ENCODE peak calls at places on chromosome 1, in nine cellular contexts. I, Q, Y, X, D, J, A, Z and W are unnamed samples.

GRCh38 chr1:226875641-226876295 is 5.4 kb downstream of the PSEN2 start:
- DNase-seq in Z (peak), Y (no peak), J (peak), I (peak), A (no peak), Q (no peak), D (peak), X (no peak), W (no peak)

GRCh38 chr1:155077346-155077745 is 1.3 kb upstream of the EFNA3 start:
- DNase-seq in D (no peak), Z (no peak), X (no peak), A (no peak), J (no peak), Q (no peak), I (no peak), Y (no peak), W (no peak)

GRCh38 chr1:36133484-36133883 is 8.5 kb upstream of the COL8A2 start:
- DNase-seq in A (peak), I (peak), J (peak), Q (no peak), Z (peak), D (peak), X (peak), Y (no peak), W (peak)

GRCh38 chr1:116553386-116554115 is 17.3 kb downstream of the CD58 start:
- DNase-seq in A (no peak), D (no peak), Z (no peak), Y (no peak), J (no peak), X (no peak), I (no peak), Q (no peak), W (no peak)

GRCh38 chr1:245475116-245475515 is 320.3 kb downstream of the KIF26B start:
- DNase-seq in J (no peak), Z (peak), I (no peak), A (peak), D (no peak), X (no peak), Y (no peak), Q (no peak), W (no peak)

GRCh38 chr1:3481836-3482589 is 27.5 kb downstream of the ARHGEF16 start:
- DNase-seq in A (peak), I (peak), Y (no peak), D (no peak), Z (peak), J (no peak), Q (no peak), X (no peak), W (no peak)

GRCh38 chr1:59025898-59026426 is 242.1 kb upstream of the JUN start:
- DNase-seq in D (no peak), J (no peak), A (peak), Y (no peak), Q (no peak), X (no peak), Z (no peak), I (no peak), W (no peak)

GRCh38 chr1:102572637-102573036 is 535.7 kb downstream of the COL11A1 start:
- DNase-seq in X (no peak), Z (no peak), J (no peak), Y (no peak), I (no peak), Q (no peak), D (no peak), A (no peak), W (no peak)

GRCh38 chr1:201262963-201263608 is 20.2 kb upstream of the PKP1 start:
- DNase-seq in J (no peak), Q (no peak), Z (no peak), D (no peak), Y (no peak), A (no peak), I (no peak), X (no peak), W (no peak)

GRCh38 chr1:115453666-115454065 is 115.6 kb upstream of the NGF start:
- DNase-seq in Y (no peak), Q (no peak), X (no peak), D (no peak), J (no peak), A (no peak), Z (no peak), I (no peak), W (no peak)

GRCh38 chr1:165389609-165390008 is 33.1 kb upstream of the LMX1A start:
- DNase-seq in A (no peak), Q (no peak), Y (no peak), X (no peak), I (no peak), Z (no peak), J (no peak), D (no peak), W (no peak)

GRCh38 chr1:111690306-111690617 is 48.9 kb downstream of the INKA2 start:
- DNase-seq in X (no peak), Y (no peak), A (peak), I (no peak), Z (peak), J (peak), D (peak), Q (no peak), W (peak)

GRCh38 chr1:203168991-203169390 is 6.6 kb downstream of the MYBPH start:
- DNase-seq in Q (no peak), Y (no peak), I (no peak), A (no peak), X (no peak), J (no peak), Z (no peak), D (no peak), W (no peak)

GRCh38 chr1:64874664-64875063 is 91.7 kb downstream of the JAK1 start:
- DNase-seq in I (no peak), D (no peak), A (no peak), X (no peak), Q (no peak), Y (no peak), J (no peak), Z (no peak), W (no peak)

GRCh38 chr1:94027735-94028515 is 93.0 kb downstream of the ABCA4 start:
- DNase-seq in Y (no peak), A (no peak), X (no peak), Z (no peak), D (no peak), Q (no peak), I (no peak), J (no peak), W (no peak)

GRCh38 chr1:60952566-60953215 is 129.7 kb upstream of the NFIA start:
- DNase-seq in Z (no peak), Y (no peak), D (no peak), I (no peak), X (no peak), Q (no peak), A (no peak), J (no peak), W (no peak)

GRCh38 chr1:147549526-147549925 is 8.2 kb downstream of the BCL9 start:
- DNase-seq in D (no peak), X (no peak), Z (no peak), J (no peak), Q (no peak), Y (no peak), A (no peak), I (no peak), W (no peak)

GRCh38 chr1:162475089-162475488 is 22.5 kb upstream of the UHMK1 start:
- DNase-seq in Y (no peak), D (no peak), J (no peak), Z (no peak), I (no peak), A (no peak), X (no peak), Q (no peak), W (no peak)

GRCh38 chr1:12640958-12641272 is 3.0 kb upstream of the AADACL4 start:
- DNase-seq in X (no peak), A (no peak), Z (no peak), D (no peak), Y (no peak), Q (no peak), I (no peak), J (no peak), W (no peak)

GRCh38 chr1:57258616-57259330 is 165.1 kb downstream of the DAB1 start:
- DNase-seq in Q (no peak), J (no peak), A (peak), Z (no peak), X (no peak), Y (no peak), I (no peak), D (no peak), W (no peak)

GRCh38 chr1:206011057-206011456 is 7.9 kb upstream of the RAB7B start:
- DNase-seq in J (no peak), Z (no peak), Q (no peak), D (no peak), I (no peak), Y (no peak), X (no peak), A (no peak), W (no peak)

GRCh38 chr1:93179886-93180722 is at the start of gene TMED5:
- DNase-seq in Z (peak), A (peak), X (peak), Q (peak), I (peak), Y (peak), D (peak), J (peak), W (peak)

GRCh38 chr1:201584510-201584991 is 45.6 kb downstream of the NAV1 start:
- DNase-seq in A (peak), Z (peak), X (no peak), Q (no peak), Y (no peak), I (no peak), D (peak), J (no peak), W (no peak)

GRCh38 chr1:43530483-43531452 is at the start of gene PTPRF:
- DNase-seq in D (peak), Y (peak), Z (peak), A (peak), X (no peak), J (peak), I (peak), Q (peak), W (no peak)

GRCh38 chr1:244735854-244736561 is 83.1 kb downstream of the DESI2 start:
- DNase-seq in Y (no peak), Z (no peak), A (no peak), I (no peak), D (no peak), J (no peak), X (no peak), Q (no peak), W (no peak)

GRCh38 chr1:114032271-114033218 is 53.3 kb downstream of the OLFML3 start:
- DNase-seq in X (no peak), D (no peak), I (no peak), A (peak), Q (no peak), J (no peak), Y (no peak), Z (peak), W (peak)

GRCh38 chr1:201490708-201491131 is 16.2 kb downstream of the CSRP1 start:
- DNase-seq in Q (no peak), J (no peak), X (no peak), I (no peak), Y (no peak), A (no peak), Z (peak), D (no peak), W (no peak)

GRCh38 chr1:221239911-221240310 is 360.7 kb downstream of the HLX start:
- DNase-seq in Z (no peak), X (no peak), D (no peak), Y (no peak), Q (no peak), A (no peak), J (no peak), I (no peak), W (no peak)

GRCh38 chr1:101309334-101310221 is 72.8 kb downstream of the S1PR1 start:
- DNase-seq in J (peak), I (peak), Q (peak), X (no peak), Y (peak), Z (peak), A (peak), D (peak), W (no peak)

GRCh38 chr1:59393211-59394180 is 96.6 kb downstream of the FGGY start:
- DNase-seq in Z (no peak), X (no peak), J (peak), I (no peak), Y (no peak), D (peak), A (peak), Q (no peak), W (no peak)

GRCh38 chr1:119102051-119102450 is 38.4 kb downstream of the WARS2 start:
- DNase-seq in J (no peak), Q (no peak), D (no peak), I (no peak), Y (no peak), X (no peak), Z (no peak), A (no peak), W (no peak)

GRCh38 chr1:21585037-21585436 is 75.8 kb downstream of the ALPL start:
- DNase-seq in A (no peak), D (no peak), Y (no peak), X (no peak), Z (no peak), J (no peak), Q (no peak), I (no peak), W (no peak)

GRCh38 chr1:198845851-198846250 is 207.0 kb downstream of the PTPRC start:
- DNase-seq in D (no peak), X (no peak), I (no peak), Z (peak), A (peak), Q (no peak), Y (no peak), J (no peak), W (no peak)

GRCh38 chr1:115642168-115643072 is 650 bp downstream of the VANGL1 start:
- DNase-seq in Z (peak), A (peak), J (peak), Y (peak), I (peak), Q (peak), X (no peak), D (peak), W (no peak)

GRCh38 chr1:232211149-232211548 is 418.8 kb downstream of the SIPA1L2 start:
- DNase-seq in J (no peak), Z (no peak), D (no peak), X (no peak), A (no peak), I (no peak), Y (no peak), Q (no peak), W (no peak)

GRCh38 chr1:119637719-119638118 is 10.3 kb downstream of the ZNF697 start:
- DNase-seq in D (no peak), Q (no peak), Y (no peak), X (no peak), A (no peak), J (no peak), I (no peak), Z (no peak), W (no peak)

GRCh38 chr1:232447125-232447524 is 182.8 kb downstream of the SIPA1L2 start:
- DNase-seq in I (no peak), D (no peak), Q (no peak), Y (no peak), J (no peak), X (no peak), Z (no peak), A (no peak), W (no peak)